ENCODE peak calls at places on chromosomes 12 and 14, in five cellular contexts. U, X, P, F and E are unnamed samples.

GRCh38 chr12:120438495-120439198 is 734 bp downstream of the COX6A1 start:
- DNase-seq in U (no peak), X (no peak), P (no peak), F (no peak), E (no peak)

GRCh38 chr14:32027255-32027939 is 49.7 kb upstream of the ARHGAP5 start:
- DNase-seq in U (peak; percentile 17), X (no peak), P (no peak), F (no peak), E (no peak)

GRCh38 chr14:77023001-77023996 is 5.2 kb downstream of the IRF2BPL start:
- DNase-seq in U (peak; percentile 50), X (peak; percentile 77), P (peak; percentile 63), F (peak; percentile 46), E (peak; percentile 87)

GRCh38 chr12:19895609-19896008 is 456.3 kb downstream of the AEBP2 start:
- DNase-seq in U (peak; percentile 39), X (no peak), P (no peak), F (no peak), E (no peak)

GRCh38 chr12:12582895-12583303 is 20.2 kb upstream of the DUSP16 start:
- DNase-seq in U (no peak), X (peak; percentile 78), P (no peak), F (no peak), E (peak; percentile 67)

GRCh38 chr12:32548691-32549412 is 130.2 kb upstream of the DNM1L start:
- DNase-seq in U (peak; percentile 95), X (no peak), P (no peak), F (peak; percentile 52), E (no peak)

GRCh38 chr12:118312578-118312977 is 60.1 kb downstream of the TAOK3 start:
- DNase-seq in U (no peak), X (no peak), P (no peak), F (no peak), E (no peak)

GRCh38 chr12:59827767-59828166 is 231.9 kb downstream of the SLC16A7 start:
- DNase-seq in U (no peak), X (no peak), P (no peak), F (no peak), E (no peak)

GRCh38 chr12:127964717-127965116 is 302.3 kb upstream of the TMEM132C start:
- DNase-seq in U (peak; percentile 39), X (no peak), P (no peak), F (no peak), E (no peak)

GRCh38 chr14:52078093-52078492 is 9.2 kb upstream of the NID2 start:
- DNase-seq in U (no peak), X (no peak), P (no peak), F (no peak), E (no peak)

GRCh38 chr14:64671591-64671990 is 32.6 kb upstream of the PLEKHG3 start:
- DNase-seq in U (peak; percentile 74), X (no peak), P (peak; percentile 61), F (no peak), E (peak; percentile 55)

GRCh38 chr12:954736-955135 is 5.2 kb upstream of the RAD52 start:
- DNase-seq in U (no peak), X (no peak), P (no peak), F (no peak), E (no peak)

GRCh38 chr12:78501825-78502224 is 362.7 kb upstream of the SYT1 start:
- DNase-seq in U (no peak), X (no peak), P (no peak), F (no peak), E (no peak)

GRCh38 chr14:72788972-72789728 is 104.8 kb downstream of the DPF3 start:
- DNase-seq in U (no peak), X (no peak), P (no peak), F (no peak), E (no peak)

GRCh38 chr14:81453166-81453766 is 53.1 kb upstream of the STON2 start:
- DNase-seq in U (peak; percentile 67), X (peak; percentile 70), P (peak; percentile 41), F (peak; percentile 37), E (peak; percentile 69)

GRCh38 chr12:124026755-124027745 is 54.0 kb downstream of the ZNF664 start:
- DNase-seq in U (peak; percentile 40), X (no peak), P (no peak), F (peak; percentile 40), E (no peak)

GRCh38 chr14:89279649-89280232 is 137.3 kb downstream of the FOXN3 start:
- DNase-seq in U (no peak), X (no peak), P (no peak), F (no peak), E (no peak)

GRCh38 chr12:106840217-106840616 is 65.7 kb downstream of the RIC8B start:
- DNase-seq in U (peak; percentile 58), X (no peak), P (no peak), F (no peak), E (no peak)

GRCh38 chr14:86237733-86238132 is 707.8 kb downstream of the FLRT2 start:
- DNase-seq in U (no peak), X (no peak), P (no peak), F (no peak), E (no peak)

GRCh38 chr14:35387713-35388579 is 16.6 kb downstream of the NFKBIA start:
- DNase-seq in U (no peak), X (no peak), P (no peak), F (no peak), E (no peak)

GRCh38 chr14:104782823-104783170 is 12.8 kb downstream of the AKT1 start:
- DNase-seq in U (no peak), X (no peak), P (no peak), F (no peak), E (no peak)

GRCh38 chr12:546920-547845 is 87.4 kb downstream of the B4GALNT3 start:
- DNase-seq in U (peak; percentile 39), X (peak; percentile 84), P (peak; percentile 62), F (peak; percentile 66), E (peak; percentile 91)

GRCh38 chr14:59630281-59630963 is 53.8 kb upstream of the CCDC175 start:
- DNase-seq in U (peak; percentile 9), X (peak; percentile 19), P (peak; percentile 24), F (no peak), E (no peak)

GRCh38 chr12:131380220-131380957 is 330.5 kb upstream of the SFSWAP start:
- DNase-seq in U (no peak), X (no peak), P (no peak), F (no peak), E (no peak)

GRCh38 chr14:61876362-61877049 is 114.3 kb downstream of the SNAPC1 start:
- DNase-seq in U (no peak), X (no peak), P (no peak), F (no peak), E (no peak)

GRCh38 chr14:29868000-29868399 is 59.6 kb downstream of the PRKD1 start:
- DNase-seq in U (peak; percentile 14), X (no peak), P (no peak), F (no peak), E (no peak)

GRCh38 chr12:110256780-110257431 is 24.1 kb upstream of the ATP2A2 start:
- DNase-seq in U (peak; percentile 11), X (no peak), P (no peak), F (peak; percentile 46), E (no peak)

GRCh38 chr14:20606190-20606901 is 15.2 kb upstream of the RNASE12 start:
- DNase-seq in U (peak; percentile 11), X (no peak), P (peak; percentile 21), F (peak; percentile 24), E (peak; percentile 68)

GRCh38 chr14:60904381-60904780 is 76.5 kb downstream of the TRMT5 start:
- DNase-seq in U (no peak), X (no peak), P (no peak), F (no peak), E (no peak)

GRCh38 chr14:58191763-58192596 is 8.0 kb upstream of the ACTR10 start:
- DNase-seq in U (no peak), X (no peak), P (no peak), F (no peak), E (no peak)

GRCh38 chr12:2092890-2093289 is 40.1 kb downstream of the CACNA1C start:
- DNase-seq in U (no peak), X (no peak), P (no peak), F (peak; percentile 59), E (no peak)

GRCh38 chr14:61417890-61418455 is 96.6 kb downstream of the PRKCH start:
- DNase-seq in U (no peak), X (no peak), P (no peak), F (no peak), E (no peak)

GRCh38 chr14:104889374-104889755 is 24.3 kb downstream of the CEP170B start:
- DNase-seq in U (no peak), X (peak; percentile 3), P (no peak), F (no peak), E (no peak)

GRCh38 chr12:63822352-63822751 is 22.1 kb upstream of the SRGAP1 start:
- DNase-seq in U (peak; percentile 30), X (no peak), P (no peak), F (no peak), E (no peak)

GRCh38 chr14:99822166-99822527 is 28.9 kb downstream of the EML1 start:
- DNase-seq in U (no peak), X (no peak), P (no peak), F (no peak), E (no peak)

GRCh38 chr12:95243497-95244183 is 26.0 kb downstream of the VEZT start:
- DNase-seq in U (no peak), X (no peak), P (no peak), F (no peak), E (no peak)

GRCh38 chr14:64801800-64802199 is 77.9 kb downstream of the SPTB start:
- DNase-seq in U (peak; percentile 20), X (peak; percentile 36), P (no peak), F (no peak), E (peak; percentile 54)